ENCODE peak calls at places on chromosomes 2 and 18, in four cellular contexts. G is K562, L is HepG2, K is GM12878. Q is an unnamed sample.

GRCh38 chr2:149005471-149006077 is 32.9 kb upstream of the LYPD6B start:
- DNase-seq in K (no peak), L (no peak), G (no peak), Q (no peak)

GRCh38 chr2:241122376-241123002 is 20.4 kb upstream of the MTERF4 start:
- DNase-seq in G (no peak), L (no peak), K (no peak), Q (no peak)

GRCh38 chr2:25877431-25878360 is 591 bp downstream of the ASXL2 start:
- DNase-seq in G (peak), K (peak), L (peak), Q (peak)

GRCh38 chr18:11666831-11667230 is 22.2 kb upstream of the GNAL start:
- DNase-seq in K (no peak), L (no peak), G (no peak), Q (no peak)

GRCh38 chr2:219459460-219460311 is 25.0 kb downstream of the SPEG start:
- DNase-seq in G (peak), L (peak), K (no peak), Q (peak)

GRCh38 chr2:179932786-179933185 is 71.4 kb upstream of the ZNF385B start:
- DNase-seq in K (no peak), G (no peak), L (no peak), Q (no peak)

GRCh38 chr2:45008296-45009129 is 739 bp downstream of the SIX2 start:
- DNase-seq in G (no peak), L (no peak), K (no peak), Q (peak)

GRCh38 chr2:97936199-97936598 is 59.5 kb downstream of the TMEM131 start:
- DNase-seq in K (no peak), L (peak), G (peak), Q (no peak)

GRCh38 chr18:11393486-11393885 is 215.9 kb upstream of the SLC35G4 start:
- DNase-seq in L (no peak), K (no peak), G (no peak), Q (no peak)

GRCh38 chr2:119049968-119050657 is 108.1 kb downstream of the MARCO start:
- DNase-seq in L (peak), K (no peak), G (peak), Q (no peak)

GRCh38 chr2:152038451-152038958 is 60.3 kb downstream of the CACNB4 start:
- DNase-seq in G (no peak), L (no peak), K (no peak), Q (no peak)

GRCh38 chr2:159497256-159497655 is 119.1 kb downstream of the BAZ2B start:
- DNase-seq in K (no peak), L (peak), G (peak), Q (peak)

GRCh38 chr2:223950448-223951347 is 5.6 kb upstream of the WDFY1 start:
- DNase-seq in G (no peak), L (no peak), K (no peak), Q (peak)

GRCh38 chr2:159683804-159684203 is 28.5 kb upstream of the MARCHF7 start:
- DNase-seq in K (no peak), G (no peak), L (no peak), Q (no peak)

GRCh38 chr2:218082586-218083351 is 13.7 kb downstream of the RUFY4 start:
- DNase-seq in L (no peak), K (no peak), G (no peak), Q (no peak)

GRCh38 chr2:204530464-204530805 is 14.8 kb upstream of the PARD3B start:
- DNase-seq in L (no peak), G (no peak), K (no peak), Q (no peak)

GRCh38 chr18:172361-172760 is 14.0 kb downstream of the USP14 start:
- DNase-seq in G (no peak), L (no peak), K (no peak), Q (no peak)

GRCh38 chr2:122643725-122644329 is 888.4 kb downstream of the TSN start:
- DNase-seq in K (no peak), G (no peak), L (no peak), Q (no peak)

GRCh38 chr2:161796192-161796591 is 172.0 kb downstream of the SLC4A10 start:
- DNase-seq in K (no peak), G (no peak), L (peak), Q (no peak)

GRCh38 chr2:202278944-202279343 is 13.4 kb downstream of the NOP58 start:
- DNase-seq in G (peak), K (no peak), L (peak), Q (peak)

GRCh38 chr2:219408101-219409030 is 9.8 kb upstream of the DES start:
- DNase-seq in G (no peak), K (no peak), L (no peak), Q (no peak)

GRCh38 chr18:75154997-75155396 is 53.9 kb downstream of the PTGR3 start:
- DNase-seq in G (no peak), K (no peak), L (no peak), Q (no peak)

GRCh38 chr2:23418490-23418911 is 33.5 kb downstream of the KLHL29 start:
- DNase-seq in G (no peak), L (no peak), K (no peak), Q (no peak)

GRCh38 chr2:237686659-237687136 is 59.3 kb downstream of the LRRFIP1 start:
- DNase-seq in K (no peak), G (no peak), L (peak), Q (peak)

GRCh38 chr2:8229546-8229986 is 452.3 kb upstream of the ID2 start:
- DNase-seq in G (peak), K (no peak), L (peak), Q (no peak)

GRCh38 chr2:20422679-20423271 is 24.1 kb upstream of the RHOB start:
- DNase-seq in G (peak), K (no peak), L (peak), Q (no peak)

GRCh38 chr2:5867045-5867444 is 174.9 kb downstream of the SOX11 start:
- DNase-seq in K (no peak), G (no peak), L (no peak), Q (no peak)

GRCh38 chr2:5868891-5869400 is 176.8 kb downstream of the SOX11 start:
- DNase-seq in G (no peak), L (no peak), K (no peak), Q (no peak)

DNA sequence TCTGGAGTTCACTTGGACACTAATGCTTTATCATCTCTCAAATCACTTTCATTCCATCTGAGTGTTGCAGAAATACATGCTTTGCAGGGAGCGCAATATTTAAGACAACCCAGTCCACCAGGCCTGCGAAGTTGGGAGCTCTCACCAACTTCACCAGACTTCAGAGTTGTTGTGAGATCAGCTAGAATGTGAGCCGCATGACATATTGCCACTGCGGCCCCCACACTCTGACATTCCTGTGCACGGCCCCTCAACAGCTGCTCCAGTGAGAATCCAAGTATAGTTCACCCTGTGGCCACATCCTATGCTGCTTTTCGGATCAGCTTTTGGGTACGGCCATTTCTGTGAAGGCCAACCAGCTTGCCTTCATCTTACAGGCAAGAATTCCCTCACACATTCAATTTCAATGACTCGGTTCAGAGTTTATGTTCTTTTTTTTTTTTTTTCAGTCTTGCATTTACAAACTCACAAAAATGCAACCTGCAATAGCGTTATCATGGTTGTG is 177.7 kb downstream of the SOX11 start:
- DNase-seq in K (no peak), G (no peak), L (no peak), Q (no peak)
- TF ChIP-seq EZH2 in K (no peak), G (no peak), L (no peak), Q (no peak)

DNA sequence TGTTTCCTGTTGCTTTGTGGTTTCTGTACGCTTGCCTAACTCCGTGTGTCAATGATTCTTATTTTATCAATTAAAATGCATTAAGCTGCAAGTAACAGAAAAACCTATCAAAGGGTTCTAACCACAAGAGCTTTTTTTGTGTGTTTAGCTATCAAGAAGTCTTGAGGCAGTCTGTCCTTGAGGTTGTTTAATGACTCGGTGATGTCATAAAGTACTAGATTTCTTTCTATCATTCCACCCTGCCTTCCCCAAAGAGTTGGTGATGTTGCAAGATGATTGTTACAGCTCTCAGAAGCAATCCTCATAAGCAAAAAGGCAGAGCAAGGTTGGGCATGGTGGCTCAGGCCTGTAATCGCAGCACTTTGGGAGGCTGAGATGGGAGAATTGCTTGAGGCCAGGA is 51.9 kb upstream of the SPTBN1 start:
- DNase-seq in L (no peak), K (no peak), G (no peak), Q (no peak)
- TF ChIP-seq MYC in L (no peak), K (no peak), G (no peak), Q (no peak)

GRCh38 chr2:27921424-27921823 is 30.9 kb downstream of the BABAM2 start:
- DNase-seq in K (no peak), G (no peak), L (no peak), Q (no peak)
- H3K4me2 ChIP-seq in K (no peak), G (no peak), L (no peak), Q (peak)

GRCh38 chr2:233834378-233834777 is 20.0 kb downstream of the HJURP start:
- DNase-seq in G (no peak), K (no peak), L (no peak), Q (no peak)
- TF ChIP-seq EZH2 in G (no peak), K (no peak), L (no peak), Q (no peak)

DNA sequence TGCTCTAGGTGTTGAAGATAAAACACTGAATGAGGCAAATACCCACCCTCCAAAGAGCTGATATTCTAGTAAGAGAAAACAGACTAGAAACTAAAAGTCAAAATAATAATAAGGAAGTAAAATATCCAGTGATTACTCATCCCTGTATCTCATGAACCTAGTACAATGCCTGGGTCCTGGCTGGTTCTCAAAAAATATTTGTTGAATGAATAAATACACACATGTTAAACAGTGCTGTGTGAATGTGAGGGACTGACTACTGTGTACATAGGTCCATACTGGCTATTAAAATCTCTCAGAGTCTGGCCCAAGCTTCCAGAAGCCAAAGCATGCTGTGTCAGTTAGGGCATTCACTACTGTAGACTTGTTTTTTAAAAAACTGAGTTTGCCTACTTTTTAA is 136.4 kb downstream of the THADA start:
- DNase-seq in K (no peak), L (peak), G (no peak), Q (peak)
- TF ChIP-seq MYC in K (no peak), L (no peak), G (no peak), Q (no peak)

GRCh38 chr2:134553657-134554056 is 165.1 kb downstream of the TMEM163 start:
- DNase-seq in K (no peak), L (no peak), G (no peak), Q (no peak)

GRCh38 chr2:134549104-134549503 is 169.7 kb downstream of the TMEM163 start:
- DNase-seq in K (no peak), G (no peak), L (no peak), Q (no peak)

GRCh38 chr2:134550566-134551164 is 168.1 kb downstream of the TMEM163 start:
- DNase-seq in G (peak), L (no peak), K (no peak), Q (no peak)
- H3K4me2 ChIP-seq in G (no peak), L (no peak), K (no peak), Q (no peak)

GRCh38 chr2:104864280-104864599 is 10.3 kb downstream of the POU3F3 start:
- DNase-seq in G (no peak), L (no peak), K (no peak), Q (no peak)
- TF ChIP-seq EZH2 in G (no peak), L (no peak), K (no peak), Q (peak)

GRCh38 chr2:10407432-10407831 is 40.7 kb downstream of the ODC1 start:
- DNase-seq in K (no peak), L (no peak), G (no peak), Q (no peak)
- TF ChIP-seq MYC in K (no peak), L (no peak), G (no peak), Q (no peak)

GRCh38 chr2:231957913-231958763 is 3.4 kb upstream of the DIS3L2 start:
- DNase-seq in K (no peak), L (peak), G (no peak), Q (no peak)
- H3K4me2 ChIP-seq in K (no peak), L (peak), G (no peak), Q (no peak)